ENCODE peak calls at places on chromosomes 1 and 21, in four cellular contexts. One of them, this sample, is unnamed.

GRCh38 chr1:10679521-10680220 is 116.8 kb downstream of the CASZ1 start:
- DNase-seq in HL-60: peak; percentile 18
- DNase-seq in K562: peak; percentile 78
- DNase-seq in GM12878: no peak
- DNase-seq in this sample: no peak

GRCh38 chr1:208127791-208128408 is 116.3 kb downstream of the PLXNA2 start:
- DNase-seq in HL-60: no peak
- DNase-seq in K562: no peak
- DNase-seq in GM12878: no peak
- DNase-seq in this sample: no peak

GRCh38 chr1:171254859-171255258 is 6.6 kb downstream of the FMO1 start:
- DNase-seq in GM12878: no peak
- DNase-seq in K562: no peak
- DNase-seq in HL-60: no peak
- DNase-seq in this sample: no peak

GRCh38 chr1:12344611-12345299 is 114.9 kb downstream of the VPS13D start:
- DNase-seq in GM12878: peak; percentile 31
- DNase-seq in K562: no peak
- DNase-seq in HL-60: peak; percentile 83
- DNase-seq in this sample: no peak

GRCh38 chr1:175511496-175511895 is 231.9 kb downstream of the TNR start:
- DNase-seq in HL-60: no peak
- DNase-seq in GM12878: no peak
- DNase-seq in K562: no peak
- DNase-seq in this sample: no peak

GRCh38 chr21:23475518-23476189 is 2131.6 kb downstream of the MRPL39 start:
- DNase-seq in GM12878: no peak
- DNase-seq in K562: no peak
- DNase-seq in HL-60: no peak
- DNase-seq in this sample: no peak

GRCh38 chr1:232921416-232921815 is 29.0 kb upstream of the NTPCR start:
- DNase-seq in GM12878: no peak
- DNase-seq in K562: no peak
- DNase-seq in HL-60: no peak
- DNase-seq in this sample: no peak

GRCh38 chr1:206982216-206982615 is 12.0 kb upstream of the FCAMR start:
- DNase-seq in HL-60: peak; percentile 54
- DNase-seq in GM12878: no peak
- DNase-seq in K562: peak; percentile 68
- DNase-seq in this sample: peak; percentile 28

GRCh38 chr1:245419572-245419971 is 264.8 kb downstream of the KIF26B start:
- DNase-seq in HL-60: no peak
- DNase-seq in GM12878: no peak
- DNase-seq in K562: no peak
- DNase-seq in this sample: no peak

GRCh38 chr1:8303141-8303540 is 14.8 kb upstream of the SLC45A1 start:
- DNase-seq in HL-60: no peak
- DNase-seq in K562: no peak
- DNase-seq in GM12878: no peak
- DNase-seq in this sample: no peak

GRCh38 chr1:94955767-94956632 is 29.1 kb upstream of the CNN3 start:
- DNase-seq in K562: no peak
- DNase-seq in GM12878: no peak
- DNase-seq in HL-60: no peak
- DNase-seq in this sample: no peak

GRCh38 chr21:46054447-46054846 is 43.5 kb upstream of the COL6A2 start:
- DNase-seq in GM12878: no peak
- DNase-seq in K562: no peak
- DNase-seq in HL-60: no peak
- DNase-seq in this sample: no peak

GRCh38 chr1:111553199-111553598 is 49.8 kb upstream of the ADORA3 start:
- DNase-seq in GM12878: no peak
- DNase-seq in HL-60: no peak
- DNase-seq in K562: no peak
- DNase-seq in this sample: no peak

GRCh38 chr1:173162601-173163000 is 44.5 kb downstream of the TNFSF4 start:
- DNase-seq in HL-60: no peak
- DNase-seq in K562: no peak
- DNase-seq in GM12878: no peak
- DNase-seq in this sample: no peak

GRCh38 chr1:44296794-44297193 is 58.3 kb downstream of the ERI3 start:
- DNase-seq in GM12878: no peak
- DNase-seq in K562: no peak
- DNase-seq in HL-60: no peak
- DNase-seq in this sample: no peak
- TF ChIP-seq SPI1 in GM12878: no peak
- TF ChIP-seq SPI1 in K562: no peak
- TF ChIP-seq SPI1 in HL-60: no peak
- TF ChIP-seq SPI1 in this sample: no peak

GRCh38 chr1:69455718-69456117 is 112.0 kb upstream of the LRRC7 start:
- DNase-seq in HL-60: no peak
- DNase-seq in K562: no peak
- DNase-seq in GM12878: no peak
- DNase-seq in this sample: no peak

GRCh38 chr1:69459244-69459643 is 108.5 kb upstream of the LRRC7 start:
- DNase-seq in HL-60: no peak
- DNase-seq in GM12878: no peak
- DNase-seq in K562: no peak
- DNase-seq in this sample: no peak
- TF ChIP-seq SPI1 in HL-60: no peak
- TF ChIP-seq SPI1 in GM12878: no peak
- TF ChIP-seq SPI1 in K562: no peak
- TF ChIP-seq SPI1 in this sample: no peak

GRCh38 chr1:20725189-20726106 is 7.1 kb downstream of the SH2D5 start:
- DNase-seq in K562: no peak
- DNase-seq in GM12878: no peak
- DNase-seq in HL-60: no peak
- DNase-seq in this sample: no peak

GRCh38 chr1:20723159-20723536 is 5.3 kb upstream of the KIF17 start:
- DNase-seq in HL-60: no peak
- DNase-seq in K562: no peak
- DNase-seq in GM12878: no peak
- DNase-seq in this sample: no peak

GRCh38 chr1:20723537-20724363 is 5.9 kb upstream of the KIF17 start:
- DNase-seq in K562: no peak
- DNase-seq in HL-60: no peak
- DNase-seq in GM12878: no peak
- DNase-seq in this sample: no peak

GRCh38 chr1:20726107-20726911 is 6.2 kb downstream of the SH2D5 start:
- DNase-seq in K562: no peak
- DNase-seq in HL-60: no peak
- DNase-seq in GM12878: no peak
- DNase-seq in this sample: no peak

GRCh38 chr1:20724364-20725188 is 6.8 kb upstream of the KIF17 start:
- DNase-seq in GM12878: no peak
- DNase-seq in K562: no peak
- DNase-seq in HL-60: no peak
- DNase-seq in this sample: no peak
- TF ChIP-seq SPI1 in GM12878: no peak
- TF ChIP-seq SPI1 in K562: no peak
- TF ChIP-seq SPI1 in HL-60: no peak
- TF ChIP-seq SPI1 in this sample: no peak

GRCh38 chr1:229137274-229137673 is 133.6 kb upstream of the RAB4A start:
- DNase-seq in K562: no peak
- DNase-seq in HL-60: no peak
- DNase-seq in GM12878: no peak
- DNase-seq in this sample: no peak
- TF ChIP-seq SPI1 in K562: no peak
- TF ChIP-seq SPI1 in HL-60: peak; percentile 1
- TF ChIP-seq SPI1 in GM12878: peak; percentile 72
- TF ChIP-seq SPI1 in this sample: peak; percentile 89